ENCODE peak calls at places on chromosomes 11 and 22, in four cellular contexts. X is K562, W is GM12878, K is HepG2. B is an unnamed sample.

GRCh38 chr11:492416-493226 is 14.4 kb downstream of the RNH1 start:
- DNase-seq in X (no peak), W (no peak), K (no peak), B (no peak)

GRCh38 chr11:62128835-62129234 is 5.0 kb downstream of the INCENP start:
- DNase-seq in X (no peak), W (no peak), K (no peak), B (no peak)

GRCh38 chr11:93193721-93194120 is 4.1 kb downstream of the SLC36A4 start:
- DNase-seq in X (no peak), W (no peak), K (no peak), B (no peak)

GRCh38 chr11:82927264-82927880 is 25.8 kb downstream of the DDIAS start:
- DNase-seq in X (peak), W (no peak), K (peak), B (no peak)

GRCh38 chr11:102989379-102990047 is 34.0 kb upstream of the MMP13 start:
- DNase-seq in X (no peak), W (no peak), K (no peak), B (no peak)

GRCh38 chr22:19621372-19622060 is 92.8 kb upstream of the SEPTIN5 start:
- DNase-seq in X (no peak), W (no peak), K (no peak), B (no peak)

GRCh38 chr11:122656631-122657101 is 1.1 kb downstream of the UBASH3B start:
- DNase-seq in X (no peak), W (no peak), K (no peak), B (peak)

GRCh38 chr22:49565516-49565855 is 262.2 kb downstream of the BRD1 start:
- DNase-seq in X (no peak), W (no peak), K (no peak), B (no peak)

GRCh38 chr11:66006891-66007176 is 4.5 kb downstream of the BANF1 start:
- DNase-seq in X (no peak), W (no peak), K (no peak), B (no peak)

GRCh38 chr11:126123686-126124085 is 61.0 kb upstream of the CDON start:
- DNase-seq in X (no peak), W (no peak), K (no peak), B (no peak)

GRCh38 chr11:93908689-93909088 is 58.3 kb upstream of the VSTM5 start:
- DNase-seq in X (no peak), W (no peak), K (no peak), B (no peak)

GRCh38 chr11:2099523-2100316 is 39.5 kb downstream of the IGF2 start:
- DNase-seq in X (no peak), W (no peak), K (no peak), B (no peak)

GRCh38 chr11:70552441-70553150 is 154.3 kb downstream of the CTTN start:
- DNase-seq in X (no peak), W (no peak), K (no peak), B (no peak)

GRCh38 chr22:38456841-38457699 is 2.1 kb upstream of the KCNJ4 start:
- DNase-seq in X (no peak), W (no peak), K (no peak), B (no peak)

GRCh38 chr11:130001491-130002351 is 914 bp downstream of the PRDM10 start:
- DNase-seq in X (peak), W (no peak), K (peak), B (peak)

GRCh38 chr11:76629133-76629852 is 41.3 kb downstream of the LRRC32 start:
- DNase-seq in X (no peak), W (peak), K (no peak), B (no peak)

GRCh38 chr11:72627594-72628281 is 46.5 kb downstream of the PDE2A start:
- DNase-seq in X (no peak), W (no peak), K (no peak), B (no peak)

GRCh38 chr11:128146926-128147605 is 440.3 kb downstream of the ETS1 start:
- DNase-seq in X (no peak), W (no peak), K (no peak), B (no peak)

GRCh38 chr11:75245356-75246005 is 4.9 kb downstream of the TPBGL start:
- DNase-seq in X (peak), W (no peak), K (peak), B (no peak)

GRCh38 chr11:87421422-87421821 is 383.7 kb downstream of the TMEM135 start:
- DNase-seq in X (peak), W (peak), K (peak), B (peak)
- TF ChIP-seq NR2C2 in X (no peak), W (no peak), K (no peak), B (no peak)

GRCh38 chr11:120643254-120643653 is 131.7 kb downstream of the GRIK4 start:
- DNase-seq in X (no peak), W (no peak), K (no peak), B (no peak)
- TF ChIP-seq USF2 in X (no peak), W (no peak), K (no peak), B (no peak)

GRCh38 chr11:15897211-15897960 is 459.0 kb downstream of the SOX6 start:
- DNase-seq in X (no peak), W (no peak), K (no peak), B (no peak)
- TF ChIP-seq NR2C2 in X (no peak), W (no peak), K (no peak), B (no peak)

GRCh38 chr11:64643927-64644326 is 52.9 kb downstream of the SLC22A12 start:
- DNase-seq in X (no peak), W (no peak), K (no peak), B (no peak)

GRCh38 chr11:64642876-64643257 is 51.8 kb downstream of the SLC22A12 start:
- DNase-seq in X (no peak), W (no peak), K (no peak), B (peak)

GRCh38 chr11:64642418-64642735 is 51.4 kb downstream of the SLC22A12 start:
- DNase-seq in X (no peak), W (no peak), K (no peak), B (no peak)

GRCh38 chr11:64644348-64645242 is 53.6 kb downstream of the SLC22A12 start:
- DNase-seq in X (peak), W (no peak), K (no peak), B (peak)

DNA sequence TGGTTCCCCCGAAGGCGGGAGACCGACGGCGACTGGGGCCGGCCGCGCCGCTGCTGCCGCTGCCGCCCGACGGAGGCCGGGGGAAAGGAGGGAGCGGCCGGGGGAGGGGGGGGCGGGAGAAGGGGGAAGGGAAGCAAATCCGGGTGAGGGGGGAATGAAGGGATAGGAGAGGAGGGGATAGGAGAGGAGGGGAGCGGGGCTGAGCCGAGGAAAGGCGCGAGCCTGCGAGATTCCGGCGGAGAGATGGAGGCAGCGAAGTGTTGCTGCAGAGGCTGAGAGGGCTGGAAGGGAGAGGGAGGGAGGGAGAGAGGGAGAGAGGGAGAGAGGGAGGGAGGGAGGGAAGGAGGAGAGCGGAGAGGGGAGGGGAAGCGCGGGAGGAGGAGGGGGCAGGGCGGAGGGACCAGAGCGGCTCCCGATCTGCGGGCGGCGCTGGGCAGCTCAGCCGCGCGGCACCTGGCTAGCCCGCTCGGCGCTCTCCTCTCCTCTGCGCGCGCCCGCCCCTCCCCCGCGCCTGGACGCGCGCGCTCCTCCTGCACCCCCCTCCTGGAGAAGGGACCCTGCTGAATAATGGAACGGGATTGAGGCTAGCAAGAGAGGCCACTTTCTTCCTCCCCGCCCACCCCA is 52.4 kb downstream of the SLC22A12 start:
- DNase-seq in X (peak), W (no peak), K (no peak), B (peak)
- TF ChIP-seq USF2 in X (no peak), W (no peak), K (no peak), B (no peak)

DNA sequence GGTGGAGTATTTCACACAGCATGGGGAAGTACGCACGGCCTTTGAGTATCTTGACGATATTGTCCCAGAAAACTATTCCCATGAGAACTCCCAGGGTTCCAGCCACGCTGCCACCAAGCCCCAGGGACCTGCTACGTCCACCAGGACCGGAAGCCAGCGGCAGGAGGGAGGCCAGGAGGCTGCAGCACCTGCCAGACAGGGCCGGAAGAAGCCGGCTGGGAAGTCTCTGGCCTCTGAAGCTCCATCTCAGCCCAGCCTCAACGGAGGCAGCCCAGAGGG is 32.6 kb downstream of the IGHMBP2 start:
- DNase-seq in X (no peak), W (no peak), K (no peak), B (no peak)
- TF ChIP-seq NR2C2 in X (no peak), W (no peak), K (no peak), B (no peak)

GRCh38 chr11:111730871-111731591 is 35.2 kb downstream of the PPP2R1B start:
- DNase-seq in X (no peak), W (no peak), K (no peak), B (no peak)
- TF ChIP-seq USF2 in X (no peak), W (no peak), K (no peak), B (no peak)

DNA sequence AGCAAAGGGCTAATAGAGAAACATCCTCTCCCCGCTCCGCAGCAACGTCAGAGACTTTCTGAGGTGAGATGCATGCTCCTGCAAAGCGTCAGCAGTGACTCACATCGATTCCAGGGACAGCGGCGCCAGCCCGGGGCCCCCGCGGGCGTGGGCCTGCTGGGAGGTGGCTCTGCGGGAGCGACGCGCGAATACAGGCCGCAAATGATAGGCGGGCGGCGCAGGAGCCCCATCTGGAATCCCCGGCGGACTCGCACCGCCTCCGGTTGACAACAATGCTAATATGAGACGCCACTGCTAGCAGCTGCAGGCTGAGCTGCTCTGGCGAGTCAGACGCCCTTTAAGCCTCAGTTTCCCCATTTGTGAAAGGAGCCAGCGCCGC is 557 bp downstream of the RANGAP1 start:
- DNase-seq in X (peak), W (no peak), K (peak), B (peak)
- TF ChIP-seq NR2C2 in X (no peak), W (no peak), K (no peak), B (no peak)

GRCh38 chr11:133501643-133502535 is 30.4 kb downstream of the OPCML start:
- DNase-seq in X (no peak), W (no peak), K (no peak), B (no peak)

GRCh38 chr11:133500936-133501335 is 31.4 kb downstream of the OPCML start:
- DNase-seq in X (no peak), W (no peak), K (no peak), B (no peak)

GRCh38 chr11:133504906-133505305 is 27.4 kb downstream of the OPCML start:
- DNase-seq in X (no peak), W (no peak), K (no peak), B (no peak)

GRCh38 chr11:133506023-133506422 is 26.3 kb downstream of the OPCML start:
- DNase-seq in X (no peak), W (peak), K (no peak), B (no peak)

GRCh38 chr11:133503776-133504175 is 28.5 kb downstream of the OPCML start:
- DNase-seq in X (no peak), W (no peak), K (no peak), B (no peak)
- TF ChIP-seq USF2 in X (no peak), W (no peak), K (no peak), B (no peak)

DNA sequence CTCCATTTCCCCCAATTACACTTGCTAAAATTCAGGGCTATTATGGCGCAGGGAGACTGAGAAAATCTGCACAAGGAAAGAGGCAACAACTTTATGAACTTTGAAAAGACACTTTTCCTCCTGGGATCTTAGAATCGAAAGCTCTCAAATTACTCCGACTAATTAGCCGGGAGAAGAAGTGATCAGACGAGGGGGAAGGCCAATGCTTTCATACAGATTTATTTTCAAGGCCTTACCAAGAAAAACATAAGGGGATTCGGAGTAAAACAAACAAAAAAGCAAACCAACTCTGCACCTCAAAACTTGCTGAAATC is 1.6 kb downstream of the PAX6 start:
- DNase-seq in X (no peak), W (no peak), K (no peak), B (no peak)
- TF ChIP-seq NR2C2 in X (no peak), W (no peak), K (no peak), B (no peak)

B was measured in WTC11.